ENCODE peak calls at places on chromosomes 11 and 22, in four cellular contexts. I is Peyer's patch; L is mucosa of descending colon; U is activated T-helper 9 cell treated with anti-CD3 and anti-CD28 coated beads, Interleukin-2, amount 50 U/mL, for 16 hours. M is an unnamed sample.

GRCh38 chr11:76659672-76660532 is 10.6 kb downstream of the LRRC32 start:
- DNase-seq in I (peak), L (no peak), U (no peak), M (peak)

GRCh38 chr11:6638437-6638836 is 17.2 kb downstream of the DCHS1 start:
- DNase-seq in I (no peak), L (no peak), U (no peak), M (no peak)

GRCh38 chr11:110818032-110818687 is 105.9 kb upstream of the ARHGAP20 start:
- DNase-seq in I (no peak), L (no peak), U (no peak), M (no peak)

GRCh38 chr11:110830344-110831141 is 118.3 kb upstream of the ARHGAP20 start:
- DNase-seq in I (no peak), L (no peak), U (no peak), M (no peak)

GRCh38 chr22:17368727-17369552 is at the start of gene CECR2:
- DNase-seq in I (peak), L (no peak), U (no peak), M (peak)

GRCh38 chr11:57638005-57638760 is 11.5 kb downstream of the YPEL4 start:
- DNase-seq in I (no peak), L (peak), U (no peak), M (peak)

GRCh38 chr22:49955581-49956417 is 4.8 kb upstream of the PIM3 start:
- DNase-seq in I (no peak), L (peak), U (no peak), M (peak)

GRCh38 chr22:43135565-43135964 is 7.6 kb downstream of the MCAT start:
- DNase-seq in I (no peak), L (no peak), U (no peak), M (no peak)

GRCh38 chr22:32327066-32327465 is 30.6 kb upstream of the RFPL3 start:
- DNase-seq in I (no peak), L (no peak), U (no peak), M (no peak)